ENCODE peak calls at places on chromosomes 5 and 9, in six cellular contexts. F is NCI-H1417, T is Peyer's patch, D is NCI-H2171 treated with DMSO at 0.1 percent for 48 hours, C is NCI-H82, Y is lung microvascular endothelial cell. K is an unnamed sample.

GRCh38 chr9:8514760-8515159 is 715.2 kb upstream of the DMAC1 start:
- DNase-seq in T (no peak), D (no peak), F (no peak), Y (no peak), C (no peak), K (no peak)

GRCh38 chr5:134006119-134006514 is 1.3 kb upstream of the VDAC1 start:
- DNase-seq in C (no peak), D (no peak), F (no peak), T (no peak), Y (no peak), K (no peak)

GRCh38 chr9:22446589-22446949 is at the start of gene DMRTA1:
- DNase-seq in F (no peak), T (peak; percentile 79), D (peak; percentile 1), Y (peak; percentile 73), C (peak; percentile 90), K (peak; percentile 62)

GRCh38 chr5:23825196-23825595 is 317.8 kb downstream of the PRDM9 start:
- DNase-seq in D (no peak), C (no peak), Y (no peak), T (no peak), F (no peak), K (no peak)

GRCh38 chr9:104682642-104683041 is 11.7 kb upstream of the OR13D1 start:
- DNase-seq in Y (peak; percentile 49), C (peak; percentile 81), T (no peak), F (peak; percentile 90), D (peak; percentile 75), K (peak; percentile 59)

GRCh38 chr9:108997112-108997511 is 16.2 kb downstream of the CTNNAL1 start:
- DNase-seq in C (no peak), F (peak; percentile 54), D (no peak), Y (no peak), T (no peak), K (peak; percentile 10)

GRCh38 chr5:172185096-172185461 is 2.9 kb downstream of the STK10 start:
- DNase-seq in Y (no peak), T (no peak), C (no peak), F (no peak), D (no peak), K (no peak)

GRCh38 chr5:179205277-179205676 is 140.0 kb downstream of the ADAMTS2 start:
- DNase-seq in T (no peak), D (no peak), Y (no peak), F (no peak), C (no peak), K (no peak)

GRCh38 chr9:117616436-117616835 is 87.8 kb upstream of the TLR4 start:
- DNase-seq in T (no peak), C (peak; percentile 95), F (peak; percentile 94), D (peak; percentile 87), Y (no peak), K (no peak)

GRCh38 chr9:116656535-116656934 is 30.6 kb upstream of the TRIM32 start:
- DNase-seq in T (no peak), D (no peak), F (no peak), Y (no peak), C (no peak), K (no peak)

GRCh38 chr9:136308262-136309053 is 4.6 kb upstream of the CCDC187 start:
- DNase-seq in C (no peak), F (peak; percentile 51), Y (no peak), T (no peak), D (peak; percentile 28), K (no peak)

GRCh38 chr9:101235105-101235866 is 149.5 kb downstream of the BAAT start:
- DNase-seq in F (peak; percentile 84), C (peak; percentile 74), T (no peak), D (peak; percentile 81), Y (peak; percentile 20), K (peak; percentile 61)

GRCh38 chr9:133238851-133239532 is 29.9 kb upstream of the OBP2B start:
- DNase-seq in Y (peak; percentile 76), D (no peak), T (peak; percentile 86), C (peak; percentile 63), F (no peak), K (peak; percentile 82)

GRCh38 chr5:138663561-138663960 is 88.4 kb upstream of the HSPA9 start:
- DNase-seq in T (no peak), Y (no peak), D (no peak), C (no peak), F (no peak), K (no peak)

GRCh38 chr9:128409450-128409849 is 11.2 kb upstream of the CERCAM start:
- DNase-seq in F (no peak), Y (no peak), D (no peak), T (no peak), C (no peak), K (no peak)

GRCh38 chr5:96655506-96655905 is 6.7 kb upstream of the CAST start:
- DNase-seq in C (no peak), F (no peak), D (no peak), T (no peak), Y (peak; percentile 22), K (peak; percentile 15)

GRCh38 chr9:131476777-131477345 is 25.9 kb upstream of the POMT1 start:
- DNase-seq in C (no peak), T (peak; percentile 42), Y (no peak), F (no peak), D (no peak), K (no peak)

K was measured in dermis blood vessel endothelial cell.